ENCODE peak calls at places on chromosomes 5 and 9, in nine cellular contexts. One of them, this sample, is unnamed.

GRCh38 chr5:103066346-103066745 is 53.6 kb downstream of the GIN1 start:
- DNase-seq in HFFc6: no peak
- DNase-seq in stimulated activated naive CD8-positive, alpha-beta T cell treated with anti-CD3 and anti-CD28 coated beads, Interleukin-15, amount 100 ng/mL, for 72 hours: no peak
- DNase-seq in cardiac muscle cell: no peak
- DNase-seq in activated CD8-positive, alpha-beta memory T cell treated with anti-CD3 and anti-CD28 coated beads for 1 hour: no peak
- DNase-seq in endothelial cell: no peak
- DNase-seq in Right ventricle myocardium superior: no peak
- DNase-seq in activated T-cell treated with anti-CD3 and anti-CD28 coated beads for 24 hours: no peak
- DNase-seq in neural progenitor cell: no peak
- DNase-seq in this sample: no peak

GRCh38 chr5:57338068-57338848 is 144.4 kb downstream of the ACTBL2 start:
- DNase-seq in HFFc6: peak; percentile 6
- DNase-seq in stimulated activated naive CD8-positive, alpha-beta T cell treated with anti-CD3 and anti-CD28 coated beads, Interleukin-15, amount 100 ng/mL, for 72 hours: peak; percentile 4
- DNase-seq in cardiac muscle cell: peak; percentile 51
- DNase-seq in activated CD8-positive, alpha-beta memory T cell treated with anti-CD3 and anti-CD28 coated beads for 1 hour: no peak
- DNase-seq in endothelial cell: peak; percentile 14
- DNase-seq in Right ventricle myocardium superior: no peak
- DNase-seq in activated T-cell treated with anti-CD3 and anti-CD28 coated beads for 24 hours: peak; percentile 5
- DNase-seq in neural progenitor cell: peak; percentile 67
- DNase-seq in this sample: peak; percentile 49

GRCh38 chr5:28249771-28250415 is 1211.5 kb upstream of the CDH9 start:
- DNase-seq in HFFc6: no peak
- DNase-seq in stimulated activated naive CD8-positive, alpha-beta T cell treated with anti-CD3 and anti-CD28 coated beads, Interleukin-15, amount 100 ng/mL, for 72 hours: no peak
- DNase-seq in cardiac muscle cell: no peak
- DNase-seq in activated CD8-positive, alpha-beta memory T cell treated with anti-CD3 and anti-CD28 coated beads for 1 hour: no peak
- DNase-seq in endothelial cell: no peak
- DNase-seq in Right ventricle myocardium superior: no peak
- DNase-seq in activated T-cell treated with anti-CD3 and anti-CD28 coated beads for 24 hours: no peak
- DNase-seq in neural progenitor cell: no peak
- DNase-seq in this sample: no peak

GRCh38 chr9:83474631-83475030 is 63.6 kb downstream of the FRMD3 start:
- DNase-seq in HFFc6: no peak
- DNase-seq in stimulated activated naive CD8-positive, alpha-beta T cell treated with anti-CD3 and anti-CD28 coated beads, Interleukin-15, amount 100 ng/mL, for 72 hours: no peak
- DNase-seq in cardiac muscle cell: no peak
- DNase-seq in activated CD8-positive, alpha-beta memory T cell treated with anti-CD3 and anti-CD28 coated beads for 1 hour: no peak
- DNase-seq in endothelial cell: no peak
- DNase-seq in Right ventricle myocardium superior: no peak
- DNase-seq in activated T-cell treated with anti-CD3 and anti-CD28 coated beads for 24 hours: no peak
- DNase-seq in neural progenitor cell: no peak
- DNase-seq in this sample: no peak

GRCh38 chr9:82555408-82555807 is 507.5 kb downstream of the RASEF start:
- DNase-seq in HFFc6: no peak
- DNase-seq in stimulated activated naive CD8-positive, alpha-beta T cell treated with anti-CD3 and anti-CD28 coated beads, Interleukin-15, amount 100 ng/mL, for 72 hours: no peak
- DNase-seq in cardiac muscle cell: no peak
- DNase-seq in activated CD8-positive, alpha-beta memory T cell treated with anti-CD3 and anti-CD28 coated beads for 1 hour: no peak
- DNase-seq in endothelial cell: no peak
- DNase-seq in Right ventricle myocardium superior: no peak
- DNase-seq in activated T-cell treated with anti-CD3 and anti-CD28 coated beads for 24 hours: no peak
- DNase-seq in neural progenitor cell: no peak
- DNase-seq in this sample: no peak

GRCh38 chr5:112475747-112476435 is 56.8 kb upstream of the EPB41L4A start:
- DNase-seq in HFFc6: no peak
- DNase-seq in stimulated activated naive CD8-positive, alpha-beta T cell treated with anti-CD3 and anti-CD28 coated beads, Interleukin-15, amount 100 ng/mL, for 72 hours: no peak
- DNase-seq in cardiac muscle cell: no peak
- DNase-seq in activated CD8-positive, alpha-beta memory T cell treated with anti-CD3 and anti-CD28 coated beads for 1 hour: no peak
- DNase-seq in endothelial cell: no peak
- DNase-seq in Right ventricle myocardium superior: no peak
- DNase-seq in activated T-cell treated with anti-CD3 and anti-CD28 coated beads for 24 hours: no peak
- DNase-seq in neural progenitor cell: no peak
- DNase-seq in this sample: no peak

GRCh38 chr5:12100542-12100941 is 196.3 kb upstream of the CTNND2 start:
- DNase-seq in HFFc6: no peak
- DNase-seq in stimulated activated naive CD8-positive, alpha-beta T cell treated with anti-CD3 and anti-CD28 coated beads, Interleukin-15, amount 100 ng/mL, for 72 hours: no peak
- DNase-seq in cardiac muscle cell: no peak
- DNase-seq in activated CD8-positive, alpha-beta memory T cell treated with anti-CD3 and anti-CD28 coated beads for 1 hour: no peak
- DNase-seq in endothelial cell: no peak
- DNase-seq in Right ventricle myocardium superior: no peak
- DNase-seq in activated T-cell treated with anti-CD3 and anti-CD28 coated beads for 24 hours: no peak
- DNase-seq in neural progenitor cell: no peak
- DNase-seq in this sample: no peak

GRCh38 chr9:16645970-16646369 is 224.5 kb downstream of the BNC2 start:
- DNase-seq in HFFc6: no peak
- DNase-seq in stimulated activated naive CD8-positive, alpha-beta T cell treated with anti-CD3 and anti-CD28 coated beads, Interleukin-15, amount 100 ng/mL, for 72 hours: no peak
- DNase-seq in cardiac muscle cell: no peak
- DNase-seq in activated CD8-positive, alpha-beta memory T cell treated with anti-CD3 and anti-CD28 coated beads for 1 hour: no peak
- DNase-seq in endothelial cell: no peak
- DNase-seq in Right ventricle myocardium superior: no peak
- DNase-seq in activated T-cell treated with anti-CD3 and anti-CD28 coated beads for 24 hours: no peak
- DNase-seq in neural progenitor cell: no peak
- DNase-seq in this sample: no peak

GRCh38 chr5:38598994-38599611 is 42.7 kb upstream of the LIFR start:
- DNase-seq in HFFc6: peak; percentile 70
- DNase-seq in stimulated activated naive CD8-positive, alpha-beta T cell treated with anti-CD3 and anti-CD28 coated beads, Interleukin-15, amount 100 ng/mL, for 72 hours: no peak
- DNase-seq in cardiac muscle cell: no peak
- DNase-seq in activated CD8-positive, alpha-beta memory T cell treated with anti-CD3 and anti-CD28 coated beads for 1 hour: no peak
- DNase-seq in endothelial cell: no peak
- DNase-seq in Right ventricle myocardium superior: no peak
- DNase-seq in activated T-cell treated with anti-CD3 and anti-CD28 coated beads for 24 hours: no peak
- DNase-seq in neural progenitor cell: no peak
- DNase-seq in this sample: no peak

GRCh38 chr9:109990541-109990940 is 210.5 kb downstream of the PALM2AKAP2 start:
- DNase-seq in HFFc6: no peak
- DNase-seq in stimulated activated naive CD8-positive, alpha-beta T cell treated with anti-CD3 and anti-CD28 coated beads, Interleukin-15, amount 100 ng/mL, for 72 hours: no peak
- DNase-seq in cardiac muscle cell: no peak
- DNase-seq in activated CD8-positive, alpha-beta memory T cell treated with anti-CD3 and anti-CD28 coated beads for 1 hour: no peak
- DNase-seq in endothelial cell: no peak
- DNase-seq in Right ventricle myocardium superior: no peak
- DNase-seq in activated T-cell treated with anti-CD3 and anti-CD28 coated beads for 24 hours: no peak
- DNase-seq in neural progenitor cell: no peak
- DNase-seq in this sample: no peak

GRCh38 chr5:54590824-54591223 is 73.3 kb downstream of the SNX18 start:
- DNase-seq in HFFc6: no peak
- DNase-seq in stimulated activated naive CD8-positive, alpha-beta T cell treated with anti-CD3 and anti-CD28 coated beads, Interleukin-15, amount 100 ng/mL, for 72 hours: no peak
- DNase-seq in cardiac muscle cell: no peak
- DNase-seq in activated CD8-positive, alpha-beta memory T cell treated with anti-CD3 and anti-CD28 coated beads for 1 hour: no peak
- DNase-seq in endothelial cell: no peak
- DNase-seq in Right ventricle myocardium superior: no peak
- DNase-seq in activated T-cell treated with anti-CD3 and anti-CD28 coated beads for 24 hours: no peak
- DNase-seq in neural progenitor cell: no peak
- DNase-seq in this sample: no peak

GRCh38 chr5:147310059-147310704 is 75.4 kb downstream of the STK32A start:
- DNase-seq in HFFc6: peak; percentile 59
- DNase-seq in stimulated activated naive CD8-positive, alpha-beta T cell treated with anti-CD3 and anti-CD28 coated beads, Interleukin-15, amount 100 ng/mL, for 72 hours: no peak
- DNase-seq in cardiac muscle cell: no peak
- DNase-seq in activated CD8-positive, alpha-beta memory T cell treated with anti-CD3 and anti-CD28 coated beads for 1 hour: no peak
- DNase-seq in endothelial cell: no peak
- DNase-seq in Right ventricle myocardium superior: peak; percentile 62
- DNase-seq in activated T-cell treated with anti-CD3 and anti-CD28 coated beads for 24 hours: no peak
- DNase-seq in neural progenitor cell: no peak
- DNase-seq in this sample: peak; percentile 54

GRCh38 chr5:80109549-80110478 is 74.7 kb downstream of the THBS4 start:
- DNase-seq in HFFc6: no peak
- DNase-seq in stimulated activated naive CD8-positive, alpha-beta T cell treated with anti-CD3 and anti-CD28 coated beads, Interleukin-15, amount 100 ng/mL, for 72 hours: no peak
- DNase-seq in cardiac muscle cell: peak; percentile 29
- DNase-seq in activated CD8-positive, alpha-beta memory T cell treated with anti-CD3 and anti-CD28 coated beads for 1 hour: no peak
- DNase-seq in endothelial cell: no peak
- DNase-seq in Right ventricle myocardium superior: peak; percentile 79
- DNase-seq in activated T-cell treated with anti-CD3 and anti-CD28 coated beads for 24 hours: no peak
- DNase-seq in neural progenitor cell: peak; percentile 44
- DNase-seq in this sample: peak; percentile 50

GRCh38 chr5:124877501-124878146 is 131.2 kb upstream of the ZNF608 start:
- DNase-seq in HFFc6: no peak
- DNase-seq in stimulated activated naive CD8-positive, alpha-beta T cell treated with anti-CD3 and anti-CD28 coated beads, Interleukin-15, amount 100 ng/mL, for 72 hours: no peak
- DNase-seq in cardiac muscle cell: no peak
- DNase-seq in activated CD8-positive, alpha-beta memory T cell treated with anti-CD3 and anti-CD28 coated beads for 1 hour: no peak
- DNase-seq in endothelial cell: no peak
- DNase-seq in Right ventricle myocardium superior: no peak
- DNase-seq in activated T-cell treated with anti-CD3 and anti-CD28 coated beads for 24 hours: no peak
- DNase-seq in neural progenitor cell: no peak
- DNase-seq in this sample: no peak

GRCh38 chr5:15791274-15791673 is 291.3 kb downstream of the FBXL7 start:
- DNase-seq in HFFc6: no peak
- DNase-seq in stimulated activated naive CD8-positive, alpha-beta T cell treated with anti-CD3 and anti-CD28 coated beads, Interleukin-15, amount 100 ng/mL, for 72 hours: no peak
- DNase-seq in cardiac muscle cell: no peak
- DNase-seq in activated CD8-positive, alpha-beta memory T cell treated with anti-CD3 and anti-CD28 coated beads for 1 hour: no peak
- DNase-seq in endothelial cell: no peak
- DNase-seq in Right ventricle myocardium superior: no peak
- DNase-seq in activated T-cell treated with anti-CD3 and anti-CD28 coated beads for 24 hours: no peak
- DNase-seq in neural progenitor cell: no peak
- DNase-seq in this sample: no peak

GRCh38 chr5:82107277-82107676 is 135.5 kb downstream of the ATG10 start:
- DNase-seq in HFFc6: peak; percentile 27
- DNase-seq in stimulated activated naive CD8-positive, alpha-beta T cell treated with anti-CD3 and anti-CD28 coated beads, Interleukin-15, amount 100 ng/mL, for 72 hours: no peak
- DNase-seq in cardiac muscle cell: no peak
- DNase-seq in activated CD8-positive, alpha-beta memory T cell treated with anti-CD3 and anti-CD28 coated beads for 1 hour: no peak
- DNase-seq in endothelial cell: no peak
- DNase-seq in Right ventricle myocardium superior: no peak
- DNase-seq in activated T-cell treated with anti-CD3 and anti-CD28 coated beads for 24 hours: no peak
- DNase-seq in neural progenitor cell: peak; percentile 59
- DNase-seq in this sample: no peak

GRCh38 chr9:89996717-89997116 is 391.9 kb downstream of the GADD45G start:
- DNase-seq in HFFc6: no peak
- DNase-seq in stimulated activated naive CD8-positive, alpha-beta T cell treated with anti-CD3 and anti-CD28 coated beads, Interleukin-15, amount 100 ng/mL, for 72 hours: no peak
- DNase-seq in cardiac muscle cell: no peak
- DNase-seq in activated CD8-positive, alpha-beta memory T cell treated with anti-CD3 and anti-CD28 coated beads for 1 hour: no peak
- DNase-seq in endothelial cell: peak; percentile 6
- DNase-seq in Right ventricle myocardium superior: no peak
- DNase-seq in activated T-cell treated with anti-CD3 and anti-CD28 coated beads for 24 hours: no peak
- DNase-seq in neural progenitor cell: no peak
- DNase-seq in this sample: no peak

GRCh38 chr5:6856658-6857057 is 143.4 kb downstream of the TENT4A start:
- DNase-seq in HFFc6: no peak
- DNase-seq in stimulated activated naive CD8-positive, alpha-beta T cell treated with anti-CD3 and anti-CD28 coated beads, Interleukin-15, amount 100 ng/mL, for 72 hours: no peak
- DNase-seq in cardiac muscle cell: no peak
- DNase-seq in activated CD8-positive, alpha-beta memory T cell treated with anti-CD3 and anti-CD28 coated beads for 1 hour: no peak
- DNase-seq in endothelial cell: no peak
- DNase-seq in Right ventricle myocardium superior: no peak
- DNase-seq in activated T-cell treated with anti-CD3 and anti-CD28 coated beads for 24 hours: no peak
- DNase-seq in neural progenitor cell: no peak
- DNase-seq in this sample: no peak